ENCODE peak calls at places on chromosomes 11 and 22, in four cellular contexts. One of them, this sample, is unnamed.

GRCh38 chr11:73245461-73245860 is 26.7 kb upstream of the P2RY6 start:
- DNase-seq in kidney tubule cell: no peak
- DNase-seq in esophagus squamous epithelium: no peak
- DNase-seq in activated CD4-positive, alpha-beta T cell treated with anti-CD3 and anti-CD28 coated beads for 36 hours: no peak
- DNase-seq in this sample: no peak

GRCh38 chr11:124878497-124879228 is 13.4 kb downstream of the ROBO3 start:
- DNase-seq in kidney tubule cell: no peak
- DNase-seq in esophagus squamous epithelium: no peak
- DNase-seq in activated CD4-positive, alpha-beta T cell treated with anti-CD3 and anti-CD28 coated beads for 36 hours: no peak
- DNase-seq in this sample: no peak

GRCh38 chr11:11808992-11809583 is 32.7 kb upstream of the USP47 start:
- DNase-seq in kidney tubule cell: no peak
- DNase-seq in esophagus squamous epithelium: no peak
- DNase-seq in activated CD4-positive, alpha-beta T cell treated with anti-CD3 and anti-CD28 coated beads for 36 hours: no peak
- DNase-seq in this sample: no peak

GRCh38 chr11:126676536-126676935 is 321.1 kb downstream of the ST3GAL4 start:
- DNase-seq in kidney tubule cell: no peak
- DNase-seq in esophagus squamous epithelium: no peak
- DNase-seq in activated CD4-positive, alpha-beta T cell treated with anti-CD3 and anti-CD28 coated beads for 36 hours: no peak
- DNase-seq in this sample: no peak

GRCh38 chr11:61472282-61472681 is 36.3 kb upstream of the LRRC10B start:
- DNase-seq in kidney tubule cell: no peak
- DNase-seq in esophagus squamous epithelium: no peak
- DNase-seq in activated CD4-positive, alpha-beta T cell treated with anti-CD3 and anti-CD28 coated beads for 36 hours: no peak
- DNase-seq in this sample: peak

GRCh38 chr11:82796970-82797594 is 63.4 kb upstream of the FAM181B start:
- DNase-seq in kidney tubule cell: peak
- DNase-seq in esophagus squamous epithelium: no peak
- DNase-seq in activated CD4-positive, alpha-beta T cell treated with anti-CD3 and anti-CD28 coated beads for 36 hours: no peak
- DNase-seq in this sample: no peak

GRCh38 chr11:85855341-85855656 is at the start of gene CCDC83:
- DNase-seq in kidney tubule cell: no peak
- DNase-seq in esophagus squamous epithelium: no peak
- DNase-seq in activated CD4-positive, alpha-beta T cell treated with anti-CD3 and anti-CD28 coated beads for 36 hours: no peak
- DNase-seq in this sample: no peak

GRCh38 chr11:78764946-78765345 is 190.3 kb upstream of the NARS2 start:
- DNase-seq in kidney tubule cell: no peak
- DNase-seq in esophagus squamous epithelium: no peak
- DNase-seq in activated CD4-positive, alpha-beta T cell treated with anti-CD3 and anti-CD28 coated beads for 36 hours: no peak
- DNase-seq in this sample: no peak

GRCh38 chr11:100774859-100775258 is 87.8 kb downstream of the ARHGAP42 start:
- DNase-seq in kidney tubule cell: peak
- DNase-seq in esophagus squamous epithelium: no peak
- DNase-seq in activated CD4-positive, alpha-beta T cell treated with anti-CD3 and anti-CD28 coated beads for 36 hours: no peak
- DNase-seq in this sample: no peak

GRCh38 chr11:831132-831864 is 1.5 kb upstream of the CD151 start:
- DNase-seq in kidney tubule cell: peak
- DNase-seq in esophagus squamous epithelium: no peak
- DNase-seq in activated CD4-positive, alpha-beta T cell treated with anti-CD3 and anti-CD28 coated beads for 36 hours: no peak
- DNase-seq in this sample: no peak

GRCh38 chr11:70463478-70464255 is 65.3 kb downstream of the CTTN start:
- DNase-seq in kidney tubule cell: no peak
- DNase-seq in esophagus squamous epithelium: no peak
- DNase-seq in activated CD4-positive, alpha-beta T cell treated with anti-CD3 and anti-CD28 coated beads for 36 hours: no peak
- DNase-seq in this sample: peak

GRCh38 chr11:10225553-10225952 is 68.5 kb downstream of the SBF2 start:
- DNase-seq in kidney tubule cell: no peak
- DNase-seq in esophagus squamous epithelium: no peak
- DNase-seq in activated CD4-positive, alpha-beta T cell treated with anti-CD3 and anti-CD28 coated beads for 36 hours: no peak
- DNase-seq in this sample: no peak

GRCh38 chr22:42937164-42937854 is 77.6 kb downstream of the PACSIN2 start:
- DNase-seq in kidney tubule cell: peak
- DNase-seq in esophagus squamous epithelium: no peak
- DNase-seq in activated CD4-positive, alpha-beta T cell treated with anti-CD3 and anti-CD28 coated beads for 36 hours: peak
- DNase-seq in this sample: peak

GRCh38 chr11:44434191-44434590 is 124.3 kb upstream of the ALX4 start:
- DNase-seq in kidney tubule cell: no peak
- DNase-seq in esophagus squamous epithelium: no peak
- DNase-seq in activated CD4-positive, alpha-beta T cell treated with anti-CD3 and anti-CD28 coated beads for 36 hours: no peak
- DNase-seq in this sample: no peak

GRCh38 chr22:31980628-31981027 is 36.3 kb downstream of the YWHAH start:
- DNase-seq in kidney tubule cell: no peak
- DNase-seq in esophagus squamous epithelium: no peak
- DNase-seq in activated CD4-positive, alpha-beta T cell treated with anti-CD3 and anti-CD28 coated beads for 36 hours: no peak
- DNase-seq in this sample: no peak

GRCh38 chr11:65794570-65795510 is 8.0 kb downstream of the OVOL1 start:
- DNase-seq in kidney tubule cell: no peak
- DNase-seq in esophagus squamous epithelium: no peak
- DNase-seq in activated CD4-positive, alpha-beta T cell treated with anti-CD3 and anti-CD28 coated beads for 36 hours: no peak
- DNase-seq in this sample: peak

GRCh38 chr11:13309156-13309555 is 31.6 kb downstream of the BMAL1 start:
- DNase-seq in kidney tubule cell: no peak
- DNase-seq in esophagus squamous epithelium: no peak
- DNase-seq in activated CD4-positive, alpha-beta T cell treated with anti-CD3 and anti-CD28 coated beads for 36 hours: no peak
- DNase-seq in this sample: peak

GRCh38 chr22:22884888-22885840 is 2.5 kb upstream of the IGLL5 start:
- DNase-seq in kidney tubule cell: no peak
- DNase-seq in esophagus squamous epithelium: no peak
- DNase-seq in activated CD4-positive, alpha-beta T cell treated with anti-CD3 and anti-CD28 coated beads for 36 hours: peak
- DNase-seq in this sample: peak

GRCh38 chr11:119299416-119299815 is 17.5 kb downstream of the MCAM start:
- DNase-seq in kidney tubule cell: no peak
- DNase-seq in esophagus squamous epithelium: no peak
- DNase-seq in activated CD4-positive, alpha-beta T cell treated with anti-CD3 and anti-CD28 coated beads for 36 hours: no peak
- DNase-seq in this sample: no peak

This sample was measured in upper lobe of left lung.